ENCODE peak calls at places on chromosomes 4 and X, in four cellular contexts. One of them, this sample, is unnamed.

GRCh38 chr4:72207196-72207595 is 175.4 kb downstream of the NPFFR2 start:
- DNase-seq in lower leg skin: no peak
- DNase-seq in lung: no peak
- DNase-seq in fibroblast of lung: no peak
- DNase-seq in this sample: no peak

GRCh38 chrX:71895607-71896006 is 15.0 kb upstream of the NHSL2 start:
- DNase-seq in fibroblast of lung: no peak
- DNase-seq in lower leg skin: no peak
- DNase-seq in lung: no peak
- DNase-seq in this sample: no peak

GRCh38 chrX:131288738-131289511 is at the start of gene IGSF1:
- DNase-seq in fibroblast of lung: peak
- DNase-seq in lower leg skin: no peak
- DNase-seq in lung: no peak
- DNase-seq in this sample: no peak

GRCh38 chrX:17710836-17711235 is 26.5 kb upstream of the SCML1 start:
- DNase-seq in lung: no peak
- DNase-seq in fibroblast of lung: no peak
- DNase-seq in lower leg skin: no peak
- DNase-seq in this sample: no peak

GRCh38 chrX:14038375-14039077 is 8.8 kb upstream of the GEMIN8 start:
- DNase-seq in fibroblast of lung: no peak
- DNase-seq in lung: no peak
- DNase-seq in lower leg skin: no peak
- DNase-seq in this sample: no peak

GRCh38 chrX:127861611-127862010 is 190.6 kb downstream of the ACTRT1 start:
- DNase-seq in lung: no peak
- DNase-seq in lower leg skin: no peak
- DNase-seq in fibroblast of lung: no peak
- DNase-seq in this sample: no peak

GRCh38 chrX:108412783-108413182 is 25.4 kb downstream of the COL4A6 start:
- DNase-seq in lung: no peak
- DNase-seq in fibroblast of lung: no peak
- DNase-seq in lower leg skin: no peak
- DNase-seq in this sample: no peak

GRCh38 chrX:119817130-119817690 is 25.8 kb upstream of the RPL39 start:
- DNase-seq in lung: no peak
- DNase-seq in fibroblast of lung: peak
- DNase-seq in lower leg skin: no peak
- DNase-seq in this sample: no peak

GRCh38 chrX:119094819-119095218 is 22.0 kb downstream of the CT47C1 start:
- DNase-seq in lower leg skin: no peak
- DNase-seq in lung: no peak
- DNase-seq in fibroblast of lung: no peak
- DNase-seq in this sample: no peak

GRCh38 chr4:970046-970745 is 3.2 kb downstream of the DGKQ start:
- DNase-seq in lung: no peak
- DNase-seq in fibroblast of lung: no peak
- DNase-seq in lower leg skin: no peak
- DNase-seq in this sample: no peak

GRCh38 chrX:2500681-2501151 is at the start of the genes DHRSX and ZBED1:
- DNase-seq in fibroblast of lung: peak
- DNase-seq in lower leg skin: no peak
- DNase-seq in lung: no peak
- DNase-seq in this sample: no peak

GRCh38 chr4:48698029-48698901 is 81.8 kb downstream of the FRYL start:
- DNase-seq in lung: peak
- DNase-seq in lower leg skin: peak
- DNase-seq in fibroblast of lung: peak
- DNase-seq in this sample: no peak

GRCh38 chr4:21242163-21242562 is 541.9 kb downstream of the PACRGL start:
- DNase-seq in lower leg skin: no peak
- DNase-seq in lung: no peak
- DNase-seq in fibroblast of lung: no peak
- DNase-seq in this sample: no peak

GRCh38 chrX:8730812-8731578 is 942 bp downstream of the ANOS1 start:
- DNase-seq in fibroblast of lung: no peak
- DNase-seq in lower leg skin: no peak
- DNase-seq in lung: no peak
- DNase-seq in this sample: no peak

GRCh38 chrX:137051978-137052640 is 18.3 kb upstream of the GPR101 start:
- DNase-seq in fibroblast of lung: peak
- DNase-seq in lung: peak
- DNase-seq in lower leg skin: no peak
- DNase-seq in this sample: no peak

GRCh38 chr4:40550900-40551546 is 78.6 kb downstream of the RBM47 start:
- DNase-seq in lung: peak
- DNase-seq in fibroblast of lung: peak
- DNase-seq in lower leg skin: no peak
- DNase-seq in this sample: no peak

GRCh38 chrX:131709553-131709952 is 165.7 kb downstream of the OR13H1 start:
- DNase-seq in fibroblast of lung: no peak
- DNase-seq in lower leg skin: no peak
- DNase-seq in lung: no peak
- DNase-seq in this sample: no peak

GRCh38 chr4:125313497-125313896 is 1.3 kb upstream of the FAT4 start:
- DNase-seq in fibroblast of lung: peak
- DNase-seq in lower leg skin: peak
- DNase-seq in lung: peak
- DNase-seq in this sample: peak

GRCh38 chr4:61220556-61220955 is 20.4 kb downstream of the ADGRL3 start:
- DNase-seq in fibroblast of lung: no peak
- DNase-seq in lower leg skin: no peak
- DNase-seq in lung: no peak
- DNase-seq in this sample: no peak

GRCh38 chr4:169881769-169882168 is 124.0 kb upstream of the HPF1 start:
- DNase-seq in lung: no peak
- DNase-seq in fibroblast of lung: no peak
- DNase-seq in lower leg skin: no peak
- DNase-seq in this sample: no peak

GRCh38 chrX:19751068-19751467 is 136.3 kb downstream of the SH3KBP1 start:
- DNase-seq in lung: no peak
- DNase-seq in fibroblast of lung: no peak
- DNase-seq in lower leg skin: no peak
- DNase-seq in this sample: no peak

GRCh38 chrX:140274761-140275525 is 229.9 kb downstream of the SOX3 start:
- DNase-seq in fibroblast of lung: peak
- DNase-seq in lung: no peak
- DNase-seq in lower leg skin: no peak
- DNase-seq in this sample: no peak

GRCh38 chr4:47209833-47210232 is 178.5 kb downstream of the GABRB1 start:
- DNase-seq in lower leg skin: no peak
- DNase-seq in lung: no peak
- DNase-seq in fibroblast of lung: peak
- DNase-seq in this sample: no peak

GRCh38 chr4:113823291-113823659 is 61.7 kb upstream of the CAMK2D start:
- DNase-seq in fibroblast of lung: no peak
- DNase-seq in lower leg skin: no peak
- DNase-seq in lung: no peak
- DNase-seq in this sample: no peak

GRCh38 chrX:41110801-41111625 is 25.8 kb downstream of the USP9X start:
- DNase-seq in fibroblast of lung: no peak
- DNase-seq in lower leg skin: no peak
- DNase-seq in lung: no peak
- DNase-seq in this sample: no peak

GRCh38 chrX:129786210-129786651 is 6.5 kb downstream of the SASH3 start:
- DNase-seq in fibroblast of lung: no peak
- DNase-seq in lung: no peak
- DNase-seq in lower leg skin: no peak
- DNase-seq in this sample: no peak

GRCh38 chr4:82500106-82500738 is 61.6 kb downstream of the TMEM150C start:
- DNase-seq in fibroblast of lung: peak
- DNase-seq in lower leg skin: no peak
- DNase-seq in lung: no peak
- DNase-seq in this sample: no peak

GRCh38 chr4:17273047-17273446 is 238.8 kb downstream of the QDPR start:
- DNase-seq in fibroblast of lung: peak
- DNase-seq in lung: no peak
- DNase-seq in lower leg skin: no peak
- DNase-seq in this sample: no peak

GRCh38 chr4:83340692-83341343 is 6.2 kb upstream of the HPSE start:
- DNase-seq in lower leg skin: no peak
- DNase-seq in fibroblast of lung: no peak
- DNase-seq in lung: no peak
- DNase-seq in this sample: no peak

GRCh38 chr4:145521282-145521681 is 39.6 kb downstream of the SMAD1 start:
- DNase-seq in fibroblast of lung: no peak
- DNase-seq in lower leg skin: no peak
- DNase-seq in lung: no peak
- DNase-seq in this sample: no peak

GRCh38 chr4:146763560-146763959 is 124.9 kb downstream of the POU4F2 start:
- DNase-seq in lower leg skin: no peak
- DNase-seq in fibroblast of lung: no peak
- DNase-seq in lung: no peak
- DNase-seq in this sample: no peak

GRCh38 chr4:3286335-3287175 is 6.3 kb upstream of the RGS12 start:
- DNase-seq in fibroblast of lung: no peak
- DNase-seq in lower leg skin: no peak
- DNase-seq in lung: no peak
- DNase-seq in this sample: no peak

GRCh38 chr4:74223801-74224200 is 65.9 kb downstream of the MTHFD2L start:
- DNase-seq in fibroblast of lung: peak
- DNase-seq in lower leg skin: no peak
- DNase-seq in lung: no peak
- DNase-seq in this sample: no peak

GRCh38 chr4:106898621-106899230 is 137.4 kb downstream of the DKK2 start:
- DNase-seq in lung: peak
- DNase-seq in lower leg skin: no peak
- DNase-seq in fibroblast of lung: peak
- DNase-seq in this sample: no peak

GRCh38 chrX:103360092-103360491 is 3.8 kb downstream of the TCEAL9 start:
- DNase-seq in lower leg skin: no peak
- DNase-seq in lung: no peak
- DNase-seq in fibroblast of lung: no peak
- DNase-seq in this sample: no peak

GRCh38 chr4:183469936-183470335 is 25.5 kb downstream of the CDKN2AIP start:
- DNase-seq in lung: no peak
- DNase-seq in lower leg skin: no peak
- DNase-seq in fibroblast of lung: no peak
- DNase-seq in this sample: no peak

GRCh38 chr4:14043203-14043602 is 415.7 kb upstream of the BOD1L1 start:
- DNase-seq in lung: no peak
- DNase-seq in lower leg skin: no peak
- DNase-seq in fibroblast of lung: no peak
- DNase-seq in this sample: no peak
- TF ChIP-seq CTCF in lung: no peak
- TF ChIP-seq CTCF in lower leg skin: no peak
- TF ChIP-seq CTCF in fibroblast of lung: no peak
- TF ChIP-seq CTCF in this sample: no peak

GRCh38 chrX:78123190-78123589 is 16.3 kb downstream of the TAF9B start:
- DNase-seq in lower leg skin: no peak
- DNase-seq in fibroblast of lung: no peak
- DNase-seq in lung: no peak
- DNase-seq in this sample: no peak

GRCh38 chrX:78116365-78116764 is 12.3 kb downstream of the PGK1 start:
- DNase-seq in lung: no peak
- DNase-seq in fibroblast of lung: no peak
- DNase-seq in lower leg skin: no peak
- DNase-seq in this sample: no peak

GRCh38 chrX:78118628-78119027 is 14.6 kb downstream of the PGK1 start:
- DNase-seq in lower leg skin: no peak
- DNase-seq in lung: no peak
- DNase-seq in fibroblast of lung: no peak
- DNase-seq in this sample: no peak

GRCh38 chrX:78124304-78124703 is 15.1 kb downstream of the TAF9B start:
- DNase-seq in fibroblast of lung: peak
- DNase-seq in lung: no peak
- DNase-seq in lower leg skin: no peak
- DNase-seq in this sample: no peak

GRCh38 chrX:78119521-78120227 is 15.6 kb downstream of the PGK1 start:
- DNase-seq in lower leg skin: no peak
- DNase-seq in lung: no peak
- DNase-seq in fibroblast of lung: no peak
- DNase-seq in this sample: no peak
- TF ChIP-seq CTCF in lower leg skin: no peak
- TF ChIP-seq CTCF in lung: no peak
- TF ChIP-seq CTCF in fibroblast of lung: peak
- TF ChIP-seq CTCF in this sample: peak

GRCh38 chrX:138777230-138777629 is 65.7 kb upstream of the FGF13 start:
- DNase-seq in lung: no peak
- DNase-seq in fibroblast of lung: no peak
- DNase-seq in lower leg skin: no peak
- DNase-seq in this sample: no peak
- TF ChIP-seq CTCF in lung: no peak
- TF ChIP-seq CTCF in fibroblast of lung: no peak
- TF ChIP-seq CTCF in lower leg skin: no peak
- TF ChIP-seq CTCF in this sample: no peak

DNA sequence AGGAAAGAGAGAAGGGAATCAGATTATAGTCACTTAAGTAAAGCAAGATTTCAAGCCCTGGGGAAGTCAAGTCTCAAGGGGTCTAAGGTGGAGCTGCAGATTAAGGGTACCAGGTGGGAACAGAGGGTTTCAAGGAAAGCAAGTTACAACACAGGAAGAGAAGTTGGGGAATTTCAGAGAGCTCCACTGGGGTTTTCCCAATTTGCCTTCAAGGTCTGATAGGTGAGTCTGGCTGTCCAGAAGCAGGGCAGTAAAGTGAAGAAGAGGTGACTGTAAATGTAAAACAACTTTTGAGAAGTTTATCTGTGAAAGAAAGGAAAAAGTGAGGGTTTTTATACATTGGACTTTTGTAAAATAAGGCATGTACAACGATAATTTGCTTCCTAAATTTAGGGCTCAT is 37.1 kb upstream of the TRPC3 start:
- DNase-seq in lung: no peak
- DNase-seq in lower leg skin: no peak
- DNase-seq in fibroblast of lung: no peak
- DNase-seq in this sample: no peak
- TF ChIP-seq CTCF in lung: no peak
- TF ChIP-seq CTCF in lower leg skin: no peak
- TF ChIP-seq CTCF in fibroblast of lung: no peak
- TF ChIP-seq CTCF in this sample: no peak

DNA sequence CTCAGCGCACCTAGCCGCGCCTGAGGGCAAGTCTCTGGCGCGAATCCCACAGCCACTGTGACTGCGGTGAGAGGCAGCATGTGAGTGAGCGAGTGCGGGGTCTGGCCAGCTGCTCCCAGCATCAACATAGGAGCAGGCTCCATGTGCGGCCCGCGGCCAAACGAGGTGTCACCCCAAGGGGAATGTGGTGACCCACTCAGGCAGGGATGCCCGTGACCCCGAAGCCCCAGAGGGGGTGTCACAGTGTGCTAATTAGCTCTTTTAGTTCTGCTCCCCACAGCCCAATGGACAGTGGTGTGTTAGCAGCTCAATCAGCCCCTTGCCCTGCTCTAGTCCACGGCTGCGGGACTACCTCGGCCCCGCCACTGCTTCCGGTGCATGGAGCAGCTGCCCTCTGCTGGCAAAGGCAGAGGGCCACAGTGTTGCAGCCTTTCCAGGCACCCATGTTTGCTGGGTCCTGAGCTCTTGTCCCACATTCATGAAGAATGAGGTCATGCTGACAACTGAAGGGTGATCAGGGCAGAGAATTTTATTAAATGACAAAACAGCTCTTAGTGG is 61.4 kb downstream of the AGA start:
- DNase-seq in lung: no peak
- DNase-seq in lower leg skin: no peak
- DNase-seq in fibroblast of lung: no peak
- DNase-seq in this sample: no peak
- TF ChIP-seq CTCF in lung: no peak
- TF ChIP-seq CTCF in lower leg skin: no peak
- TF ChIP-seq CTCF in fibroblast of lung: no peak
- TF ChIP-seq CTCF in this sample: no peak

This sample was measured in D721Med.